ENCODE peak calls at places on chromosome 9, in seven cellular contexts. A is colonic mucosa, B is AG09309, C is fibroblast of pulmonary artery, G is kidney, O is kidney epithelial cell, D is tibial artery. Z is an unnamed sample.

GRCh38 chr9:114098660-114099522 is at the start of gene KIF12:
- DNase-seq in A (peak), B (no peak), C (no peak), G (peak), O (peak), D (peak), Z (no peak)

GRCh38 chr9:96450613-96451544 is 910 bp downstream of the HABP4 start:
- DNase-seq in A (peak), B (no peak), C (peak), G (peak), O (no peak), D (peak), Z (peak)

GRCh38 chr9:114274217-114274616 is 48.7 kb upstream of the ORM1 start:
- DNase-seq in A (no peak), B (no peak), C (no peak), G (peak), O (no peak), D (peak), Z (no peak)

GRCh38 chr9:136011703-136012496 is 50.7 kb upstream of the UBAC1 start:
- DNase-seq in A (peak), B (no peak), C (peak), G (peak), O (no peak), D (peak), Z (peak)

GRCh38 chr9:13508086-13508485 is 228.6 kb upstream of the MPDZ start:
- DNase-seq in A (no peak), B (no peak), C (no peak), G (no peak), O (no peak), D (no peak), Z (no peak)

GRCh38 chr9:22921742-22922141 is 475.1 kb downstream of the DMRTA1 start:
- DNase-seq in A (no peak), B (no peak), C (no peak), G (no peak), O (no peak), D (no peak), Z (no peak)

GRCh38 chr9:89952401-89952800 is 347.6 kb downstream of the GADD45G start:
- DNase-seq in A (no peak), B (no peak), C (no peak), G (no peak), O (no peak), D (no peak), Z (peak)

GRCh38 chr9:109880276-109881169 is 100.5 kb downstream of the PALM2AKAP2 start:
- DNase-seq in A (no peak), B (no peak), C (peak), G (no peak), O (no peak), D (no peak), Z (peak)

GRCh38 chr9:94650924-94651323 is 11.6 kb upstream of the FBP1 start:
- DNase-seq in A (no peak), B (no peak), C (no peak), G (no peak), O (no peak), D (no peak), Z (no peak)

GRCh38 chr9:135591491-135592330 is 30.2 kb downstream of the PAEP start:
- DNase-seq in A (no peak), B (no peak), C (no peak), G (peak), O (no peak), D (peak), Z (no peak)

GRCh38 chr9:114343471-114344187 is 14.0 kb downstream of the ORM2 start:
- DNase-seq in A (no peak), B (no peak), C (no peak), G (peak), O (no peak), D (no peak), Z (no peak)

GRCh38 chr9:3177921-3178320 is 334.0 kb upstream of the PUM3 start:
- DNase-seq in A (no peak), B (peak), C (no peak), G (no peak), O (no peak), D (no peak), Z (peak)

GRCh38 chr9:132908635-132909034 is 29.9 kb downstream of the SPACA9 start:
- DNase-seq in A (no peak), B (no peak), C (no peak), G (no peak), O (no peak), D (no peak), Z (no peak)

GRCh38 chr9:100379862-100380261 is 27.1 kb upstream of the TEX10 start:
- DNase-seq in A (no peak), B (peak), C (peak), G (no peak), O (peak), D (no peak), Z (peak)

GRCh38 chr9:114287001-114287762 is 35.7 kb upstream of the ORM1 start:
- DNase-seq in A (no peak), B (no peak), C (no peak), G (peak), O (no peak), D (peak), Z (no peak)

DNA sequence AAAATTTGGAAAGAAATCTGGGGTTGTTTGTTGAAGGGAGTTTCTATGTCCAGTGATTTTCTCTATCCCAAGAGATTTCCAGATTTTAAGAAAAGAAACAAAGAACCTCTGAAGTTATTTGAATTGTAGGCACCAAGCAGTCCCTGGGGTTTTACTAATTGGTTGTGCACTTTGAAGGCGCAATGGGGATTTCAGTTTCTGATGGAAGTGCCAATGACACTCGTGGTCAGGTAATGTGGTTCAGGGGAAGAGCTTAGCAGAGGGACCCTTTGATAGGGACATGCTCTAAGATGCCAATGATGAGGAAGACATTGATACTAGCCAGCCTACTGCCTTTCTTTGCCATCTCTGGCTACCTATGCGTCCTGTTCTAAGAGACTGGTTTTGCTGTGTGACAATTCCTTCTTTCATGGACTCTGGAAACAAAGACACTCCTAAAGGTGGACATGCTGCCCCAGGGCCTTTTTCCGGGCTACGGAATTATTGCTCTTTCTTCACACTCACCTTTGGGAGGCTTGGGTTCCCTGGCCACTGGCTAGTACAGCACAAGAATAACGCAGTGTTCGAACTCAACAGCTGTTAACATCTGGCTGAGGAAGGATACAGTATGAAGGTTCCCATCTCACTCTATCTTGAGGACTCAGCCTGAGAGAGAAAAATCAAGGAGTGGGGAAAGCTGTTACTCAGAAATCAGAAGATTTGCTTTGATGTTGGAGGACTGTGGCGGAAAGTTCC is 6.9 kb upstream of the TRAF1 start:
- DNase-seq in A (no peak), B (no peak), C (no peak), G (no peak), O (no peak), D (no peak), Z (no peak)
- H3K4me3 ChIP-seq in A (no peak), B (no peak), C (no peak), G (no peak), O (no peak), D (no peak), Z (no peak)

GRCh38 chr9:71743217-71743705 is 25.1 kb downstream of the CEMIP2 start:
- DNase-seq in A (no peak), B (no peak), C (peak), G (no peak), O (no peak), D (no peak), Z (no peak)

GRCh38 chr9:71742703-71743102 is 25.6 kb downstream of the CEMIP2 start:
- DNase-seq in A (no peak), B (no peak), C (no peak), G (no peak), O (no peak), D (no peak), Z (no peak)

GRCh38 chr9:71743884-71744283 is 24.4 kb downstream of the CEMIP2 start:
- DNase-seq in A (no peak), B (no peak), C (no peak), G (no peak), O (no peak), D (no peak), Z (no peak)

GRCh38 chr9:71740199-71740598 is 28.1 kb downstream of the CEMIP2 start:
- DNase-seq in A (no peak), B (no peak), C (no peak), G (no peak), O (no peak), D (no peak), Z (no peak)

GRCh38 chr9:71741841-71742648 is 26.3 kb downstream of the CEMIP2 start:
- DNase-seq in A (peak), B (no peak), C (peak), G (no peak), O (no peak), D (no peak), Z (no peak)
- H3K4me3 ChIP-seq in A (no peak), B (no peak), C (no peak), G (no peak), O (no peak), D (no peak), Z (no peak)

GRCh38 chr9:69755205-69755604 is 4.6 kb downstream of the PTAR1 start:
- DNase-seq in A (no peak), B (no peak), C (no peak), G (no peak), O (no peak), D (no peak), Z (no peak)

GRCh38 chr9:69759478-69760277 is at the start of gene PTAR1:
- DNase-seq in A (peak), B (peak), C (peak), G (peak), O (peak), D (peak), Z (peak)

GRCh38 chr9:69758981-69759477 is 782 bp downstream of the PTAR1 start:
- DNase-seq in A (no peak), B (no peak), C (no peak), G (no peak), O (no peak), D (no peak), Z (peak)

GRCh38 chr9:69760278-69760610 is 433 bp upstream of the PTAR1 start:
- DNase-seq in A (no peak), B (no peak), C (no peak), G (no peak), O (no peak), D (no peak), Z (no peak)

GRCh38 chr9:69758001-69758730 is 1.6 kb downstream of the PTAR1 start:
- DNase-seq in A (no peak), B (no peak), C (peak), G (no peak), O (no peak), D (no peak), Z (peak)
- H3K4me3 ChIP-seq in A (peak), B (peak), C (peak), G (peak), O (peak), D (peak), Z (peak)

GRCh38 chr9:137030006-137030405 is 1.9 kb downstream of the FUT7 start:
- DNase-seq in A (no peak), B (no peak), C (no peak), G (no peak), O (no peak), D (no peak), Z (no peak)
- H3K4me3 ChIP-seq in A (no peak), B (no peak), C (no peak), G (no peak), O (no peak), D (no peak), Z (no peak)

Z was measured in AG10803.